ENCODE peak calls at places on chromosomes 6 and 20, in eight cellular contexts. C, W, V, R, Z, O, H and K are unnamed samples.

GRCh38 chr6:105985816-105986632 is 100.1 kb upstream of the PRDM1 start:
- DNase-seq in Z (no peak), W (no peak), C (no peak), R (no peak), H (no peak), O (no peak), V (no peak), K (no peak)

GRCh38 chr6:107115695-107116327 is 496 bp upstream of the BEND3 start:
- DNase-seq in H (no peak), W (no peak), C (peak; percentile 35), Z (peak; percentile 67), V (no peak), R (peak; percentile 22), O (peak; percentile 56), K (peak; percentile 16)

GRCh38 chr20:57659131-57659788 is 39.0 kb upstream of the ZBP1 start:
- DNase-seq in H (no peak), R (no peak), W (no peak), V (no peak), C (no peak), Z (no peak), O (no peak), K (peak; percentile 2)

GRCh38 chr6:144149894-144150672 is at the start of gene STX11:
- DNase-seq in Z (peak; percentile 75), C (peak; percentile 15), V (no peak), H (peak; percentile 58), W (peak; percentile 80), R (peak; percentile 25), O (peak; percentile 61), K (peak; percentile 80)

GRCh38 chr20:59258103-59258705 is 42.2 kb upstream of the EDN3 start:
- DNase-seq in Z (no peak), W (no peak), C (no peak), H (no peak), R (no peak), O (no peak), V (no peak), K (no peak)

GRCh38 chr6:32952817-32953739 is at the start of gene HLA-DMA:
- DNase-seq in H (peak; percentile 84), W (peak; percentile 89), C (peak; percentile 49), O (peak; percentile 96), Z (peak; percentile 98), R (peak; percentile 99), V (no peak), K (peak; percentile 92)

GRCh38 chr6:7640607-7641577 is 50.9 kb downstream of the SNRNP48 start:
- DNase-seq in C (peak; percentile 25), W (no peak), R (peak; percentile 46), O (peak; percentile 95), Z (peak; percentile 87), V (no peak), H (no peak), K (no peak)

GRCh38 chr6:16818992-16819626 is 57.8 kb upstream of the ATXN1 start:
- DNase-seq in H (no peak), V (no peak), W (no peak), R (no peak), C (no peak), O (no peak), Z (no peak), K (no peak)

GRCh38 chr6:142845624-142846458 is 99.1 kb downstream of the HIVEP2 start:
- DNase-seq in Z (peak; percentile 80), H (peak; percentile 76), O (peak; percentile 64), W (peak; percentile 94), C (no peak), R (peak; percentile 71), V (peak; percentile 36), K (peak; percentile 93)

GRCh38 chr6:136309171-136309570 is 19.5 kb upstream of the BCLAF1 start:
- DNase-seq in W (no peak), R (no peak), H (no peak), Z (no peak), O (no peak), C (no peak), V (no peak), K (no peak)

GRCh38 chr6:112117554-112117953 is 30.2 kb downstream of the FAM229B start:
- DNase-seq in R (peak; percentile 34), H (no peak), W (no peak), V (no peak), Z (peak; percentile 71), C (no peak), O (peak; percentile 63), K (no peak)

GRCh38 chr6:35365599-35366596 is 23.5 kb downstream of the PPARD start:
- DNase-seq in O (peak; percentile 65), V (no peak), C (no peak), W (no peak), H (no peak), R (no peak), Z (no peak), K (no peak)

GRCh38 chr6:24313477-24314141 is 44.2 kb downstream of the DCDC2 start:
- DNase-seq in O (peak; percentile 73), H (no peak), Z (peak; percentile 67), V (no peak), C (peak; percentile 15), R (peak; percentile 50), W (no peak), K (no peak)

GRCh38 chr20:51327251-51327841 is 215.2 kb downstream of the NFATC2 start:
- DNase-seq in H (no peak), W (no peak), C (no peak), V (no peak), R (peak; percentile 84), Z (peak; percentile 95), O (peak; percentile 27), K (no peak)

GRCh38 chr20:59708326-59708725 is 104.0 kb downstream of the PHACTR3 start:
- DNase-seq in C (no peak), R (no peak), V (no peak), O (no peak), Z (no peak), W (no peak), H (no peak), K (no peak)

GRCh38 chr20:25277051-25277801 is 29.3 kb downstream of the PYGB start:
- DNase-seq in V (no peak), W (peak; percentile 39), C (no peak), O (no peak), H (no peak), Z (no peak), R (no peak), K (peak; percentile 42)

GRCh38 chr20:10322073-10323012 is 103.7 kb downstream of the SNAP25 start:
- DNase-seq in Z (peak; percentile 61), H (no peak), O (peak; percentile 16), W (no peak), V (no peak), C (no peak), R (no peak), K (no peak)

GRCh38 chr6:116424001-116424400 is 37.2 kb upstream of the CALHM6 start:
- DNase-seq in W (no peak), V (no peak), O (peak; percentile 84), C (no peak), Z (peak; percentile 88), R (peak; percentile 47), H (no peak), K (no peak)

GRCh38 chr6:53195048-53195447 is 46.4 kb upstream of the GCM1 start:
- DNase-seq in V (no peak), W (no peak), O (no peak), R (no peak), H (no peak), Z (no peak), C (no peak), K (no peak)

GRCh38 chr6:116221067-116221466 is 32.8 kb downstream of the TSPYL4 start:
- DNase-seq in C (no peak), V (no peak), R (peak; percentile 67), O (peak; percentile 52), W (no peak), Z (peak; percentile 70), H (no peak), K (no peak)

GRCh38 chr20:32585011-32585518 is at the start of gene NOL4L:
- DNase-seq in W (no peak), C (no peak), H (peak; percentile 48), R (peak; percentile 14), V (no peak), Z (peak; percentile 55), O (peak; percentile 46), K (peak; percentile 34)

DNA sequence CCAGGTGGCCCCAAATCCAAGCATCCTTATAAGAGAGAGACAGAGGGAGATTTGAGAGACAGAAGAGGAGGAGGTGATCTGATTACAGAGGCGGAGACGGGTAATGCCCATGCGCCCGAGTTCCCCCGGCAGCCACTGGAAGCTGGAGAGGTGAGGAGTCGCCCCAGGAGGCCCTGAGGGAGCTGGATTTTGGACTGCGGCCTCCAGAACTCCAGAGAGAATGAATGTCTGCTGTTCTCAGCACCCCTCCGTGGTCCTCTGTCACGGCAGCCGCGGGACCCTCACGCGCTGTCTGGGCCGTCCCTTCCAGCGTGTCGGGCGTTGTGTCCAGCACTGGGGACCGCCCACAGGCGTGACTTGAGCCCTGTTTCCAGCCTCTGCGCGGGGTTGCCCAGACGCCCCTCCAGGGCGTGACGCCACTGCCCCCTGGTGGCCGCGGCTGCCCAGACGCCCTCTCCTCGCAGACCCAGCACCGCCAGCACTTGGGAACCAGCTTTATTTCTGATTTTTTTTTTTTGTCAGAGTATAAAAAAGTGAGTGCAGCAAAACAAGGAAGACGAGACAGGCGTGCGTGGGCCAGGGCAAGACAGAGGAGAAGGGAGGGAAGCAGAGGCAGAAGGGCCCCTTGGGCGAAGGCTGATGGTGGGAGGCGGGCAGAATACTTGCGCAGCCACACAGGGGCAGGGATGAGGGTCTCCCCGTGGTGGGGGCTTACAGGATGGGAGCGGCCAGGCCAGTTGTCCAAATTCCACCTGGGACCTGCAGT is 4.1 kb upstream of the ZNF512B start:
- DNase-seq in W (peak; percentile 95), H (peak; percentile 72), O (peak; percentile 77), V (peak; percentile 66), R (peak; percentile 74), C (peak; percentile 86), Z (peak; percentile 93), K (peak; percentile 88)
- H3K4me3 ChIP-seq in W (peak overlapping the region; percentile 59), H (no peak overlapping the region), O (peak overlapping the region; percentile 25), V (peak overlapping the region; percentile 29), R (peak overlapping the region; percentile 63), C (peak overlapping the region; percentile 46), Z (peak overlapping the region; percentile 77), K (peak overlapping the region; percentile 34)

GRCh38 chr20:4999788-5000187 is 1.5 kb downstream of the SLC23A2 start:
- DNase-seq in W (no peak), R (no peak), V (no peak), H (no peak), O (no peak), Z (no peak), C (no peak), K (no peak)
- H3K4me3 ChIP-seq in W (peak overlapping the region; percentile 90), R (peak overlapping the region; percentile 65), V (no peak overlapping the region), H (peak overlapping the region; percentile 72), O (no peak overlapping the region), Z (peak overlapping the region; percentile 72), C (peak overlapping the region; percentile 65), K (peak overlapping the region; percentile 87)

GRCh38 chr20:44186201-44186600 is 787 bp downstream of the JPH2 start:
- DNase-seq in O (no peak), H (no peak), Z (no peak), V (no peak), R (no peak), W (peak; percentile 59), C (no peak), K (peak; percentile 20)
- H3K4me3 ChIP-seq in O (no peak overlapping the region), H (no peak overlapping the region), Z (peak overlapping the region; percentile 79), V (peak overlapping the region; percentile 42), R (peak overlapping the region; percentile 70), W (peak overlapping the region; percentile 84), C (peak overlapping the region; percentile 48), K (peak overlapping the region; percentile 60)

DNA sequence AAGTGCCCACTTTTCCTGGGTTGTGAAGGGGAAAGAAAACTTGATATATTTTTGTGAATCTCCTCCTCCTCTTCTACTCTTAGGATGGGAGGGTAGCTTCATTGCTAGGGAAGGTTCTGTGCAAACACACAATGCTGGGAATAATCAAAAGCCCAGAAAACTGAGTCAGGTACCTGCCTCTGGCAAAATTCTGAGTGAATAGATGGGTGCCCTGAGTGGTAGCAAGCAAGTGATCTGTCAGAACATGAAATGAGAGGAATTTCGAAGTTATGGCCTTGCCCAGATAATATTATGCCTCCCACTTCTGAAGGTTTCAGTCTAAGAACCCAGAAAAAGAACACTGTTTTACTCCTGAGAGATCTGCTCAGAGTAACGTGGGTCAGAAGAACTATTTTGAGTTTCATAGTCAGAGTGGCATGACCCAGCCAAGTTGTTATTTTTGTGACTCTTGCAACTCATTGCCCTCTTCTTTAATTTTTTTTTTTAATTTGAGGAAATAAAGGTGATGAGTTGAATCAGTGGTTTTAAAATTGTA is 158.3 kb downstream of the BMP2 start:
- DNase-seq in R (no peak), C (no peak), W (no peak), Z (no peak), V (no peak), O (peak; percentile 86), H (no peak), K (no peak)
- H3K4me3 ChIP-seq in R (no peak overlapping the region), C (no peak overlapping the region), W (no peak overlapping the region), Z (no peak overlapping the region), V (no peak overlapping the region), O (no peak overlapping the region), H (no peak overlapping the region), K (no peak overlapping the region)